ENCODE peak calls at places on chromosome X, in six cellular contexts. One of them, this sample, is unnamed. For H3K4me1, the result is how much of the 10 kb centered on the place peaks cover.

GRCh38 chrX:14356401-14356800 is 172.9 kb upstream of the GLRA2 start:
- DNase-seq in K562: no peak
- DNase-seq in uterus: no peak
- DNase-seq in suprapubic skin: no peak
- DNase-seq in endothelial cell of umbilical vein: no peak
- DNase-seq in heart left ventricle: no peak
- DNase-seq in this sample: no peak

GRCh38 chrX:44536198-44536597 is 6.5 kb downstream of the FUNDC1 start:
- DNase-seq in K562: no peak
- DNase-seq in uterus: no peak
- DNase-seq in suprapubic skin: no peak
- DNase-seq in endothelial cell of umbilical vein: no peak
- DNase-seq in heart left ventricle: no peak
- DNase-seq in this sample: no peak

GRCh38 chrX:40871385-40872082 is 136.2 kb upstream of the MED14 start:
- DNase-seq in K562: no peak
- DNase-seq in uterus: no peak
- DNase-seq in suprapubic skin: no peak
- DNase-seq in endothelial cell of umbilical vein: peak
- DNase-seq in heart left ventricle: no peak
- DNase-seq in this sample: no peak

GRCh38 chrX:103423955-103424640 is 47.8 kb downstream of the BEX3 start:
- DNase-seq in K562: no peak
- DNase-seq in uterus: no peak
- DNase-seq in suprapubic skin: no peak
- DNase-seq in endothelial cell of umbilical vein: no peak
- DNase-seq in heart left ventricle: no peak
- DNase-seq in this sample: no peak

GRCh38 chrX:149541521-149542047 is 772 bp downstream of the EOLA1 start:
- DNase-seq in K562: peak
- DNase-seq in uterus: no peak
- DNase-seq in suprapubic skin: no peak
- DNase-seq in endothelial cell of umbilical vein: no peak
- DNase-seq in heart left ventricle: no peak
- DNase-seq in this sample: no peak

GRCh38 chrX:153627675-153628111 is 19.3 kb upstream of the DUSP9 start:
- DNase-seq in K562: no peak
- DNase-seq in uterus: no peak
- DNase-seq in suprapubic skin: no peak
- DNase-seq in endothelial cell of umbilical vein: no peak
- DNase-seq in heart left ventricle: no peak
- DNase-seq in this sample: no peak

GRCh38 chrX:81263067-81263466 is 61.2 kb downstream of the SH3BGRL start:
- DNase-seq in K562: no peak
- DNase-seq in uterus: no peak
- DNase-seq in suprapubic skin: no peak
- DNase-seq in endothelial cell of umbilical vein: no peak
- DNase-seq in heart left ventricle: no peak
- DNase-seq in this sample: no peak

GRCh38 chrX:41559662-41560061 is 112.5 kb downstream of the NYX start:
- DNase-seq in K562: peak
- DNase-seq in uterus: peak
- DNase-seq in suprapubic skin: no peak
- DNase-seq in endothelial cell of umbilical vein: peak
- DNase-seq in heart left ventricle: peak
- DNase-seq in this sample: no peak

GRCh38 chrX:32572644-32573043 is 638.7 kb downstream of the DMD start:
- DNase-seq in K562: no peak
- DNase-seq in uterus: no peak
- DNase-seq in suprapubic skin: no peak
- DNase-seq in endothelial cell of umbilical vein: no peak
- DNase-seq in heart left ventricle: no peak
- DNase-seq in this sample: no peak

GRCh38 chrX:74420194-74421035 is 878 bp upstream of the SLC16A2 start:
- DNase-seq in K562: no peak
- DNase-seq in uterus: peak
- DNase-seq in suprapubic skin: peak
- DNase-seq in endothelial cell of umbilical vein: peak
- DNase-seq in heart left ventricle: peak
- DNase-seq in this sample: peak

GRCh38 chrX:49233176-49233575 is at the start of gene CACNA1F:
- DNase-seq in K562: no peak
- DNase-seq in uterus: no peak
- DNase-seq in suprapubic skin: no peak
- DNase-seq in endothelial cell of umbilical vein: no peak
- DNase-seq in heart left ventricle: no peak
- DNase-seq in this sample: no peak

GRCh38 chrX:115912372-115912897 is 258.1 kb upstream of the AGTR2 start:
- DNase-seq in K562: peak
- DNase-seq in uterus: no peak
- DNase-seq in suprapubic skin: no peak
- DNase-seq in endothelial cell of umbilical vein: no peak
- DNase-seq in heart left ventricle: no peak
- DNase-seq in this sample: no peak

GRCh38 chrX:13599491-13599890 is 30.1 kb downstream of the EGFL6 start:
- DNase-seq in K562: no peak
- DNase-seq in uterus: no peak
- DNase-seq in suprapubic skin: no peak
- DNase-seq in endothelial cell of umbilical vein: no peak
- DNase-seq in heart left ventricle: no peak
- DNase-seq in this sample: no peak

GRCh38 chrX:70219938-70220764 is 14.3 kb upstream of the AWAT1 start:
- DNase-seq in K562: peak
- DNase-seq in uterus: no peak
- DNase-seq in suprapubic skin: no peak
- DNase-seq in endothelial cell of umbilical vein: peak
- DNase-seq in heart left ventricle: no peak
- DNase-seq in this sample: peak

DNA sequence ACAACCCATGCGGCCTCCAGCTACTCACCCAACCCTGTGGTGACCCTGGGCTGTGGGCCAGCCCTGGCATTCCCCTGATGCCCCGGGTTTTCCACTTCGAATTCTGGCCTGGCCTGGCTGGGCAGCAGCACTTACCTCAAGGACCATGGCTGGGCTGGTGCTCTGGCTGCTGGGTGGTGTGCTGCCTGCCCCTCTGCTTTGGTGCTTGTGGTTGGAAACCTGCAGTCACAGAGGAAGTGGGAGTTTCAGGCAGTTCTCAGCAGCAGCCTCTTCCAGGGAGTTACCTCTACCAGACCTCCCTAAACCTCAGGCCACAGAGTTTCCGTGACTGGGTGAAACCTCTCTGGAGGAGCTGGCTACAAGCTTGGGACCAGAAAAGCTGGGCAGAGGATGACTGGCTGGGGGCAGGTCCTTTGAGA is at the start of gene CXCR3:
- DNase-seq in K562: no peak
- DNase-seq in uterus: no peak
- DNase-seq in suprapubic skin: no peak
- DNase-seq in endothelial cell of umbilical vein: no peak
- DNase-seq in heart left ventricle: peak
- DNase-seq in this sample: no peak
- TF ChIP-seq POLR2A in K562: no peak
- TF ChIP-seq POLR2A in uterus: no peak
- TF ChIP-seq POLR2A in suprapubic skin: no peak
- TF ChIP-seq POLR2A in endothelial cell of umbilical vein: no peak
- TF ChIP-seq POLR2A in heart left ventricle: no peak
- TF ChIP-seq POLR2A in this sample: no peak

DNA sequence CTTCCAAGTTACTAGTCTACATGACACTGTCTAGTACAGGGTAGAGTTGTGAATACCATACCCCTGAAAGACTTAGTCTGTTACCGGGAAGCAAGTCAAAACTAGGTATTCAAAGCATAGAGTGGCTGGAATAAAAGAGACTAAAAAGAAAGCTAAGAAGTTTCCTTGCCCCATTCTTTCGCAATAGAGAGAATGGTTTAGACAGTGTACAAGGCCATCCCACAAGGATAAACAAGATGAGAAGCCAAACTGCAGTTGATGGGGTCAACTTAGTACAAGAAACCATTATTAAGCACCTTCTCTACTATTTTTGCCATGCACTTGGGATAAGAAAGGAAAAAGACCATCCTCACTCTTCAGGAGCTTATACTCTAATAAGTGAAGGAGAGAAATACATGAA is 30.3 kb downstream of the AMMECR1 start:
- DNase-seq in K562: no peak
- DNase-seq in uterus: no peak
- DNase-seq in suprapubic skin: no peak
- DNase-seq in endothelial cell of umbilical vein: no peak
- DNase-seq in heart left ventricle: no peak
- DNase-seq in this sample: no peak
- H3K4me1 ChIP-seq in K562: under half
- H3K4me1 ChIP-seq in uterus: under half
- H3K4me1 ChIP-seq in suprapubic skin: under half
- H3K4me1 ChIP-seq in endothelial cell of umbilical vein: under half
- H3K4me1 ChIP-seq in heart left ventricle: under half
- H3K4me1 ChIP-seq in this sample: under half

GRCh38 chrX:137432609-137433008 is 133.3 kb upstream of the ZIC3 start:
- DNase-seq in K562: peak
- DNase-seq in uterus: no peak
- DNase-seq in suprapubic skin: no peak
- DNase-seq in endothelial cell of umbilical vein: no peak
- DNase-seq in heart left ventricle: no peak
- DNase-seq in this sample: no peak
- TF ChIP-seq POLR2A in K562: no peak
- TF ChIP-seq POLR2A in uterus: no peak
- TF ChIP-seq POLR2A in suprapubic skin: no peak
- TF ChIP-seq POLR2A in endothelial cell of umbilical vein: no peak
- TF ChIP-seq POLR2A in heart left ventricle: no peak
- TF ChIP-seq POLR2A in this sample: no peak

GRCh38 chrX:19866626-19867410 is 20.6 kb downstream of the SH3KBP1 start:
- DNase-seq in K562: no peak
- DNase-seq in uterus: no peak
- DNase-seq in suprapubic skin: no peak
- DNase-seq in endothelial cell of umbilical vein: peak
- DNase-seq in heart left ventricle: no peak
- DNase-seq in this sample: no peak
- H3K4me1 ChIP-seq in K562: under half
- H3K4me1 ChIP-seq in uterus: under half
- H3K4me1 ChIP-seq in suprapubic skin: under half
- H3K4me1 ChIP-seq in endothelial cell of umbilical vein: under half
- H3K4me1 ChIP-seq in heart left ventricle: under half
- H3K4me1 ChIP-seq in this sample: under half

GRCh38 chrX:52261463-52262194 is 76.9 kb downstream of the MAGED4 start:
- DNase-seq in K562: peak
- DNase-seq in uterus: peak
- DNase-seq in suprapubic skin: peak
- DNase-seq in endothelial cell of umbilical vein: peak
- DNase-seq in heart left ventricle: peak
- DNase-seq in this sample: peak
- TF ChIP-seq POLR2A in K562: no peak
- TF ChIP-seq POLR2A in uterus: peak
- TF ChIP-seq POLR2A in suprapubic skin: no peak
- TF ChIP-seq POLR2A in endothelial cell of umbilical vein: peak
- TF ChIP-seq POLR2A in heart left ventricle: peak
- TF ChIP-seq POLR2A in this sample: peak

DNA sequence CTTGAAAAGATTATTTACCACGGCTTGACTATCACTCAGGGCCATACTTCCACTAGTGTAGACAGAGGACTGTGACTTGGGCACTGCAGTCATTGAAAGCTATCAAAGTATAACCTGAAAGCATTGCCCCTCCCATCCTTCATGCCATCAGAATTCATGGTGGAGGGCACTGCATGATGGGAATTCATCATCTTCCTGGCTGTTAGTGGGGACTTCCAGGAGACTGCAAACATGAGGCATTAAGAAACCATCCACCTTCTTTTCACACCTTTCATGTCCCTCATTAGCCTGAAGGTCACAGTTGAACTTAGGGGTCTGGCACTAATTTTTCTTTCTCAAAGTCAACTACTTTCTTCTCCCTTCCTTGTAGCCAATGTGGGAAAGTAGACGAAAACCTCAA is 25.8 kb downstream of the VSIG4 start:
- DNase-seq in K562: no peak
- DNase-seq in uterus: no peak
- DNase-seq in suprapubic skin: no peak
- DNase-seq in endothelial cell of umbilical vein: no peak
- DNase-seq in heart left ventricle: no peak
- DNase-seq in this sample: no peak
- H3K4me1 ChIP-seq in K562: under half
- H3K4me1 ChIP-seq in uterus: under half
- H3K4me1 ChIP-seq in suprapubic skin: under half
- H3K4me1 ChIP-seq in endothelial cell of umbilical vein: under half
- H3K4me1 ChIP-seq in heart left ventricle: under half
- H3K4me1 ChIP-seq in this sample: under half